ENCODE peak calls at places on chromosomes 2 and 18, in four cellular contexts. One of them, this sample, is unnamed.

GRCh38 chr2:209719034-209719433 is 52.6 kb upstream of the UNC80 start:
- DNase-seq in HepG2: no peak
- DNase-seq in K562: no peak
- DNase-seq in GM12878: no peak
- DNase-seq in this sample: no peak

GRCh38 chr18:55861266-55861665 is 273.3 kb upstream of the TCF4 start:
- DNase-seq in HepG2: no peak
- DNase-seq in K562: peak
- DNase-seq in GM12878: no peak
- DNase-seq in this sample: peak

GRCh38 chr2:7966032-7966431 is 715.8 kb upstream of the ID2 start:
- DNase-seq in HepG2: no peak
- DNase-seq in K562: no peak
- DNase-seq in GM12878: no peak
- DNase-seq in this sample: no peak

GRCh38 chr2:128531856-128532255 is 213.2 kb upstream of the HS6ST1 start:
- DNase-seq in HepG2: no peak
- DNase-seq in K562: no peak
- DNase-seq in GM12878: no peak
- DNase-seq in this sample: peak

GRCh38 chr2:241312082-241312481 is 3.4 kb downstream of the HDLBP start:
- DNase-seq in HepG2: no peak
- DNase-seq in K562: no peak
- DNase-seq in GM12878: no peak
- DNase-seq in this sample: no peak

GRCh38 chr18:3360211-3360610 is 89.8 kb upstream of the TGIF1 start:
- DNase-seq in HepG2: peak
- DNase-seq in K562: no peak
- DNase-seq in GM12878: no peak
- DNase-seq in this sample: peak

GRCh38 chr2:45301307-45302010 is 292.2 kb upstream of the SIX2 start:
- DNase-seq in HepG2: no peak
- DNase-seq in K562: no peak
- DNase-seq in GM12878: no peak
- DNase-seq in this sample: no peak

GRCh38 chr2:96485350-96485749 is 19.8 kb downstream of the NEURL3 start:
- DNase-seq in HepG2: no peak
- DNase-seq in K562: no peak
- DNase-seq in GM12878: no peak
- DNase-seq in this sample: no peak

GRCh38 chr2:200575957-200576356 is 9.9 kb upstream of the AOX1 start:
- DNase-seq in HepG2: no peak
- DNase-seq in K562: no peak
- DNase-seq in GM12878: no peak
- DNase-seq in this sample: peak

GRCh38 chr2:152037711-152038110 is 61.1 kb downstream of the CACNB4 start:
- DNase-seq in HepG2: no peak
- DNase-seq in K562: no peak
- DNase-seq in GM12878: no peak
- DNase-seq in this sample: no peak

GRCh38 chr2:102686479-102687439 is 67.4 kb downstream of the SLC9A2 start:
- DNase-seq in HepG2: no peak
- DNase-seq in K562: no peak
- DNase-seq in GM12878: no peak
- DNase-seq in this sample: no peak

GRCh38 chr18:80109676-80110078 is 615 bp downstream of the ADNP2 start:
- DNase-seq in HepG2: no peak
- DNase-seq in K562: peak
- DNase-seq in GM12878: no peak
- DNase-seq in this sample: peak

GRCh38 chr2:232322560-232323327 is 55.8 kb upstream of the ALPP start:
- DNase-seq in HepG2: no peak
- DNase-seq in K562: no peak
- DNase-seq in GM12878: no peak
- DNase-seq in this sample: no peak

GRCh38 chr2:234454433-234454832 is 42.4 kb downstream of the ARL4C start:
- DNase-seq in HepG2: no peak
- DNase-seq in K562: no peak
- DNase-seq in GM12878: no peak
- DNase-seq in this sample: no peak

GRCh38 chr2:235553291-235553690 is 59.4 kb downstream of the AGAP1 start:
- DNase-seq in HepG2: no peak
- DNase-seq in K562: no peak
- DNase-seq in GM12878: no peak
- DNase-seq in this sample: no peak
- H3K4me2 ChIP-seq in HepG2: no peak
- H3K4me2 ChIP-seq in K562: no peak
- H3K4me2 ChIP-seq in GM12878: no peak
- H3K4me2 ChIP-seq in this sample: no peak

DNA sequence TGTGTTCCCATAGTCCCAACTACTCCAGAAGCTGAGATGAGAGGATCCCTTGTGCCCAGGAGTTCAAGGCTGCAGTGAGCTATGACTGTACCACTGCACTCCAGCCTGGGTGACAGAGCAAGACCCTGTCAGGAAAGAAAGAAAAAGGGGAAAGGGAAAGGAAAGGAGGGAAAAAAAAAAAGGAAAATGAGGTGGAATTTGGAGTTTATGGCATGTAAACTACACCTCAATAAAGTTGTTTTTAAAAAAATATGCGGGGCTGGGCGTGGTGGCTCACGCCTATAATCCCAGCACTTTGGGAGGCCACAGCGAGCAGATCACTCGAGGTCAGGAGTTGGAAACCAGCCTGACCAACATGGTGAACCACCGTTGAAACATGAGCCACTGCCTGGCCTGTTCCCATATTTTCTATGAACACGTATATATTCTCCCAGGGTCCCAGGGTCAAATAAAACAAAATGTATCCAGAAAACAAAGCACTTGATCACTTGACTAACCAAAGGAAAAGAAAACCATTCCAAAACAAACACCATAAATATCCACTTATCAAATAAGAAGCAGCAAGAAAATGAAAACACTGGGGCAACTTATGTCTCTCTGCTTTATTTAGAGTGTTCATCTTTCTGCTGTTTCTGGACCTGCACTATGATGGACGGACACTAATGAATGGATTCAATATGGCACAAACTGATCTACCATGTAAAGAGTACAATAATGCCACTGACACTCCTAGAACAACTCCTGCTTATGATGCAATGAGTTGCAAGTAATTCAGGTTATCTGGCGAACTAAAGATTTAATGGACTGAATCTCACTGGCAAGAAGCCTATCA is 56.8 kb downstream of the ASXL2 start:
- DNase-seq in HepG2: no peak
- DNase-seq in K562: peak
- DNase-seq in GM12878: no peak
- DNase-seq in this sample: no peak
- TF ChIP-seq CREB1 in HepG2: no peak
- TF ChIP-seq CREB1 in K562: no peak
- TF ChIP-seq CREB1 in GM12878: no peak
- TF ChIP-seq CREB1 in this sample: no peak

GRCh38 chr18:8337216-8337615 is 272.0 kb upstream of the RAB12 start:
- DNase-seq in HepG2: no peak
- DNase-seq in K562: no peak
- DNase-seq in GM12878: no peak
- DNase-seq in this sample: no peak

GRCh38 chr18:8339958-8340357 is 269.3 kb upstream of the RAB12 start:
- DNase-seq in HepG2: no peak
- DNase-seq in K562: no peak
- DNase-seq in GM12878: no peak
- DNase-seq in this sample: no peak

GRCh38 chr18:8341481-8342230 is 267.6 kb upstream of the RAB12 start:
- DNase-seq in HepG2: peak
- DNase-seq in K562: no peak
- DNase-seq in GM12878: no peak
- DNase-seq in this sample: peak
- H3K4me2 ChIP-seq in HepG2: peak
- H3K4me2 ChIP-seq in K562: no peak
- H3K4me2 ChIP-seq in GM12878: no peak
- H3K4me2 ChIP-seq in this sample: no peak

GRCh38 chr2:17912266-17912691 is 33.8 kb downstream of the KCNS3 start:
- DNase-seq in HepG2: no peak
- DNase-seq in K562: no peak
- DNase-seq in GM12878: no peak
- DNase-seq in this sample: no peak
- TF ChIP-seq CREB1 in HepG2: no peak
- TF ChIP-seq CREB1 in K562: no peak
- TF ChIP-seq CREB1 in GM12878: no peak
- TF ChIP-seq CREB1 in this sample: no peak

DNA sequence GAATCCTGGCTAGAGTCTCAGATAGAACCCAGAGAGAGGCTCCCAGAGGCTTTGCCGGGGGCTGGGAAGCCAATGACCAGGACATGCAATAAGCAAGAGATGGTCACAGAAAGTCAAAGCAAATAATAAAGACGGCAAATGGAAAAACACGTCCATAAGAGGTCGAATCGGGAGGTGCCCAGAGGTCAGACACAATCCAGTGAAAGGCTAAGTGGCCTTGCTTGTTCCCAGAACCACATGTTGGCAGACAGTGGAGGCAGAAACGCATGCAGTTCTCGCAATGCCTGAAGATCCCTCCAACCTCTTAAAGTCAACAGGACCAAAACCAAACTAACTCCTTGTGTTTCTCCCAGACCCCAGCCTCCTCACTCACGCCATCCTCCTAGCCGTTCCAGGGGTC is 3.0 kb downstream of the CYB5A start:
- DNase-seq in HepG2: peak
- DNase-seq in K562: no peak
- DNase-seq in GM12878: no peak
- DNase-seq in this sample: no peak
- H3K4me2 ChIP-seq in HepG2: peak
- H3K4me2 ChIP-seq in K562: peak
- H3K4me2 ChIP-seq in GM12878: no peak
- H3K4me2 ChIP-seq in this sample: peak

GRCh38 chr18:13254971-13255927 is 36.7 kb downstream of the LDLRAD4 start:
- DNase-seq in HepG2: no peak
- DNase-seq in K562: no peak
- DNase-seq in GM12878: no peak
- DNase-seq in this sample: no peak
- TF ChIP-seq CREB1 in HepG2: no peak
- TF ChIP-seq CREB1 in K562: no peak
- TF ChIP-seq CREB1 in GM12878: no peak
- TF ChIP-seq CREB1 in this sample: no peak

GRCh38 chr18:73639788-73640187 is 507.8 kb downstream of the FBXO15 start:
- DNase-seq in HepG2: no peak
- DNase-seq in K562: no peak
- DNase-seq in GM12878: no peak
- DNase-seq in this sample: no peak
- H3K4me2 ChIP-seq in HepG2: no peak
- H3K4me2 ChIP-seq in K562: no peak
- H3K4me2 ChIP-seq in GM12878: no peak
- H3K4me2 ChIP-seq in this sample: no peak